ENCODE peak calls at places on chromosomes 12 and 14, in nine cellular contexts. One of them, this sample, is unnamed.

GRCh38 chr14:61607570-61608244 is 87.6 kb upstream of the HIF1A start:
- DNase-seq in RWPE1: no peak
- DNase-seq in H9: peak; percentile 47
- DNase-seq in psoas muscle: no peak
- DNase-seq in dorsolateral prefrontal cortex: no peak
- DNase-seq in fibroblast of lung: no peak
- DNase-seq in CD8-positive, alpha-beta T cell: peak; percentile 30
- DNase-seq in spleen: no peak
- DNase-seq in CD8-positive, alpha-beta memory T cell: peak; percentile 17
- DNase-seq in this sample: no peak

GRCh38 chr14:64726585-64726890 is 22.3 kb downstream of the PLEKHG3 start:
- DNase-seq in RWPE1: peak; percentile 95
- DNase-seq in psoas muscle: no peak
- DNase-seq in CD8-positive, alpha-beta T cell: no peak
- DNase-seq in dorsolateral prefrontal cortex: no peak
- DNase-seq in fibroblast of lung: peak; percentile 77
- DNase-seq in H9: peak; percentile 81
- DNase-seq in CD8-positive, alpha-beta memory T cell: no peak
- DNase-seq in spleen: peak; percentile 49
- DNase-seq in this sample: peak; percentile 89

GRCh38 chr12:90085491-90086274 is 377.0 kb upstream of the ATP2B1 start:
- DNase-seq in CD8-positive, alpha-beta T cell: no peak
- DNase-seq in dorsolateral prefrontal cortex: no peak
- DNase-seq in psoas muscle: no peak
- DNase-seq in RWPE1: no peak
- DNase-seq in fibroblast of lung: peak; percentile 47
- DNase-seq in H9: no peak
- DNase-seq in CD8-positive, alpha-beta memory T cell: no peak
- DNase-seq in spleen: no peak
- DNase-seq in this sample: no peak

GRCh38 chr14:51562816-51563215 is 88.9 kb upstream of the FRMD6 start:
- DNase-seq in H9: no peak
- DNase-seq in spleen: no peak
- DNase-seq in CD8-positive, alpha-beta T cell: no peak
- DNase-seq in fibroblast of lung: peak; percentile 73
- DNase-seq in CD8-positive, alpha-beta memory T cell: no peak
- DNase-seq in dorsolateral prefrontal cortex: no peak
- DNase-seq in RWPE1: peak; percentile 41
- DNase-seq in psoas muscle: no peak
- DNase-seq in this sample: no peak

GRCh38 chr12:40735551-40736230 is 43.5 kb downstream of the CNTN1 start:
- DNase-seq in H9: no peak
- DNase-seq in psoas muscle: no peak
- DNase-seq in RWPE1: no peak
- DNase-seq in CD8-positive, alpha-beta T cell: no peak
- DNase-seq in dorsolateral prefrontal cortex: no peak
- DNase-seq in fibroblast of lung: no peak
- DNase-seq in CD8-positive, alpha-beta memory T cell: no peak
- DNase-seq in spleen: no peak
- DNase-seq in this sample: no peak

GRCh38 chr12:51020448-51021182 is 5.6 kb downstream of the SLC11A2 start:
- DNase-seq in H9: no peak
- DNase-seq in CD8-positive, alpha-beta memory T cell: no peak
- DNase-seq in CD8-positive, alpha-beta T cell: no peak
- DNase-seq in psoas muscle: no peak
- DNase-seq in spleen: no peak
- DNase-seq in RWPE1: no peak
- DNase-seq in dorsolateral prefrontal cortex: no peak
- DNase-seq in fibroblast of lung: no peak
- DNase-seq in this sample: no peak

GRCh38 chr12:104055686-104056388 is 5.8 kb upstream of the GLT8D2 start:
- DNase-seq in psoas muscle: peak; percentile 25
- DNase-seq in H9: no peak
- DNase-seq in fibroblast of lung: peak; percentile 59
- DNase-seq in CD8-positive, alpha-beta T cell: no peak
- DNase-seq in dorsolateral prefrontal cortex: no peak
- DNase-seq in RWPE1: no peak
- DNase-seq in spleen: no peak
- DNase-seq in CD8-positive, alpha-beta memory T cell: no peak
- DNase-seq in this sample: no peak

GRCh38 chr14:100192250-100192671 is 32.8 kb upstream of the DEGS2 start:
- DNase-seq in psoas muscle: peak; percentile 39
- DNase-seq in RWPE1: no peak
- DNase-seq in fibroblast of lung: no peak
- DNase-seq in CD8-positive, alpha-beta T cell: no peak
- DNase-seq in H9: no peak
- DNase-seq in spleen: peak; percentile 89
- DNase-seq in CD8-positive, alpha-beta memory T cell: no peak
- DNase-seq in dorsolateral prefrontal cortex: no peak
- DNase-seq in this sample: no peak

GRCh38 chr12:21637985-21638891 is 19.4 kb downstream of the LDHB start:
- DNase-seq in RWPE1: no peak
- DNase-seq in dorsolateral prefrontal cortex: no peak
- DNase-seq in fibroblast of lung: peak; percentile 29
- DNase-seq in CD8-positive, alpha-beta memory T cell: no peak
- DNase-seq in psoas muscle: no peak
- DNase-seq in CD8-positive, alpha-beta T cell: no peak
- DNase-seq in H9: no peak
- DNase-seq in spleen: no peak
- DNase-seq in this sample: no peak

GRCh38 chr14:99545574-99545973 is 58.4 kb downstream of the CCDC85C start:
- DNase-seq in fibroblast of lung: no peak
- DNase-seq in dorsolateral prefrontal cortex: no peak
- DNase-seq in CD8-positive, alpha-beta memory T cell: no peak
- DNase-seq in RWPE1: no peak
- DNase-seq in spleen: no peak
- DNase-seq in psoas muscle: no peak
- DNase-seq in H9: no peak
- DNase-seq in CD8-positive, alpha-beta T cell: no peak
- DNase-seq in this sample: no peak

GRCh38 chr14:100532916-100533630 is 54.1 kb downstream of the BEGAIN start:
- DNase-seq in H9: no peak
- DNase-seq in dorsolateral prefrontal cortex: peak; percentile 42
- DNase-seq in CD8-positive, alpha-beta T cell: no peak
- DNase-seq in fibroblast of lung: peak; percentile 90
- DNase-seq in RWPE1: no peak
- DNase-seq in spleen: peak; percentile 64
- DNase-seq in psoas muscle: peak; percentile 27
- DNase-seq in CD8-positive, alpha-beta memory T cell: no peak
- DNase-seq in this sample: no peak

GRCh38 chr12:109222062-109222461 is 87.0 kb downstream of the FOXN4 start:
- DNase-seq in spleen: peak; percentile 1
- DNase-seq in CD8-positive, alpha-beta memory T cell: no peak
- DNase-seq in dorsolateral prefrontal cortex: no peak
- DNase-seq in CD8-positive, alpha-beta T cell: no peak
- DNase-seq in psoas muscle: no peak
- DNase-seq in H9: no peak
- DNase-seq in fibroblast of lung: no peak
- DNase-seq in RWPE1: no peak
- DNase-seq in this sample: no peak

GRCh38 chr14:91159906-91160305 is 46.0 kb downstream of the DGLUCY start:
- DNase-seq in dorsolateral prefrontal cortex: no peak
- DNase-seq in CD8-positive, alpha-beta T cell: no peak
- DNase-seq in psoas muscle: no peak
- DNase-seq in H9: no peak
- DNase-seq in CD8-positive, alpha-beta memory T cell: no peak
- DNase-seq in spleen: no peak
- DNase-seq in fibroblast of lung: peak; percentile 58
- DNase-seq in RWPE1: no peak
- DNase-seq in this sample: no peak

GRCh38 chr14:40219032-40219431 is 786.8 kb upstream of the FBXO33 start:
- DNase-seq in psoas muscle: no peak
- DNase-seq in CD8-positive, alpha-beta T cell: no peak
- DNase-seq in spleen: no peak
- DNase-seq in fibroblast of lung: no peak
- DNase-seq in RWPE1: no peak
- DNase-seq in dorsolateral prefrontal cortex: no peak
- DNase-seq in H9: no peak
- DNase-seq in CD8-positive, alpha-beta memory T cell: no peak
- DNase-seq in this sample: no peak

GRCh38 chr12:92871121-92871520 is 58.0 kb downstream of the EEA1 start:
- DNase-seq in CD8-positive, alpha-beta T cell: no peak
- DNase-seq in CD8-positive, alpha-beta memory T cell: no peak
- DNase-seq in dorsolateral prefrontal cortex: no peak
- DNase-seq in psoas muscle: no peak
- DNase-seq in H9: no peak
- DNase-seq in RWPE1: no peak
- DNase-seq in spleen: no peak
- DNase-seq in fibroblast of lung: no peak
- DNase-seq in this sample: no peak

GRCh38 chr14:64721391-64721791 is 17.2 kb downstream of the PLEKHG3 start:
- DNase-seq in RWPE1: no peak
- DNase-seq in dorsolateral prefrontal cortex: no peak
- DNase-seq in H9: no peak
- DNase-seq in CD8-positive, alpha-beta T cell: no peak
- DNase-seq in CD8-positive, alpha-beta memory T cell: no peak
- DNase-seq in spleen: peak; percentile 55
- DNase-seq in fibroblast of lung: peak; percentile 92
- DNase-seq in psoas muscle: peak; percentile 53
- DNase-seq in this sample: no peak

GRCh38 chr14:25090716-25091454 is 40.9 kb upstream of the STXBP6 start:
- DNase-seq in H9: no peak
- DNase-seq in psoas muscle: no peak
- DNase-seq in RWPE1: peak; percentile 26
- DNase-seq in CD8-positive, alpha-beta memory T cell: no peak
- DNase-seq in fibroblast of lung: peak; percentile 86
- DNase-seq in CD8-positive, alpha-beta T cell: no peak
- DNase-seq in spleen: no peak
- DNase-seq in dorsolateral prefrontal cortex: no peak
- DNase-seq in this sample: peak; percentile 55

GRCh38 chr12:54879579-54879978 is 25.3 kb downstream of the MUCL1 start:
- DNase-seq in H9: no peak
- DNase-seq in CD8-positive, alpha-beta T cell: no peak
- DNase-seq in CD8-positive, alpha-beta memory T cell: no peak
- DNase-seq in dorsolateral prefrontal cortex: no peak
- DNase-seq in RWPE1: no peak
- DNase-seq in spleen: no peak
- DNase-seq in psoas muscle: no peak
- DNase-seq in fibroblast of lung: no peak
- DNase-seq in this sample: no peak

GRCh38 chr12:124304314-124304790 is 9.5 kb downstream of the RFLNA start:
- DNase-seq in RWPE1: no peak
- DNase-seq in psoas muscle: no peak
- DNase-seq in CD8-positive, alpha-beta T cell: no peak
- DNase-seq in CD8-positive, alpha-beta memory T cell: no peak
- DNase-seq in fibroblast of lung: no peak
- DNase-seq in dorsolateral prefrontal cortex: no peak
- DNase-seq in spleen: peak; percentile 64
- DNase-seq in H9: no peak
- DNase-seq in this sample: no peak
- H3K27ac ChIP-seq in RWPE1: no peak overlapping the region
- H3K27ac ChIP-seq in psoas muscle: no peak overlapping the region
- H3K27ac ChIP-seq in CD8-positive, alpha-beta T cell: no peak overlapping the region
- H3K27ac ChIP-seq in CD8-positive, alpha-beta memory T cell: no peak overlapping the region
- H3K27ac ChIP-seq in fibroblast of lung: no peak overlapping the region
- H3K27ac ChIP-seq in dorsolateral prefrontal cortex: no peak overlapping the region
- H3K27ac ChIP-seq in spleen: no peak overlapping the region
- H3K27ac ChIP-seq in H9: no peak overlapping the region
- H3K27ac ChIP-seq in this sample: no peak overlapping the region

DNA sequence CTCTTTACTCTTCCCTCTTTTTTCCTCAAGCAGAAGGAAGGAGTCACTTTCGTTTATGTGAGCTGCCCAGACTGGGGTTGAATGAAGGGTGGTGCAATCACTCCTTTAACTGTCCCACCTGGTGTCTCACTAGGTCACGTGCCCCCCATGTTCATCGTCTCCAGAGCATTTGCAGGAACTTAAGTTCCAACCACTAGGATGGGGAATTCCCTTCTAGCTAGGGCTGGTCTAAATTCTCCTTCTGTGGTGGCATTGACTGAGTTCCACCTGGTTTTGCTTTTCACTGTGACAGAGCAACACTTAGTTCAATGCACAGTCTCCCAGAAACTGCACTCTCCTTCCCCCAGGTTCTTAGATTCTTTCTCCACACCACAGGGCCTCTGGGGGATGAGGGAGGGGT is 9.5 kb downstream of the FANCM start:
- DNase-seq in H9: no peak
- DNase-seq in fibroblast of lung: no peak
- DNase-seq in psoas muscle: no peak
- DNase-seq in CD8-positive, alpha-beta T cell: no peak
- DNase-seq in spleen: no peak
- DNase-seq in dorsolateral prefrontal cortex: no peak
- DNase-seq in CD8-positive, alpha-beta memory T cell: no peak
- DNase-seq in RWPE1: no peak
- DNase-seq in this sample: no peak
- H3K27ac ChIP-seq in H9: no peak overlapping the region
- H3K27ac ChIP-seq in fibroblast of lung: no peak overlapping the region
- H3K27ac ChIP-seq in psoas muscle: no peak overlapping the region
- H3K27ac ChIP-seq in CD8-positive, alpha-beta T cell: no peak overlapping the region
- H3K27ac ChIP-seq in spleen: no peak overlapping the region
- H3K27ac ChIP-seq in dorsolateral prefrontal cortex: no peak overlapping the region
- H3K27ac ChIP-seq in CD8-positive, alpha-beta memory T cell: no peak overlapping the region
- H3K27ac ChIP-seq in RWPE1: no peak overlapping the region
- H3K27ac ChIP-seq in this sample: no peak overlapping the region

GRCh38 chr12:105109465-105110212 is 2.1 kb downstream of the WASHC4 start:
- DNase-seq in fibroblast of lung: peak; percentile 61
- DNase-seq in RWPE1: peak; percentile 26
- DNase-seq in CD8-positive, alpha-beta memory T cell: no peak
- DNase-seq in spleen: peak; percentile 79
- DNase-seq in CD8-positive, alpha-beta T cell: no peak
- DNase-seq in psoas muscle: no peak
- DNase-seq in H9: no peak
- DNase-seq in dorsolateral prefrontal cortex: no peak
- DNase-seq in this sample: no peak

GRCh38 chr12:105107497-105108371 is at the start of gene WASHC4:
- DNase-seq in fibroblast of lung: peak; percentile 87
- DNase-seq in H9: peak; percentile 96
- DNase-seq in CD8-positive, alpha-beta memory T cell: peak; percentile 91
- DNase-seq in spleen: peak; percentile 100
- DNase-seq in CD8-positive, alpha-beta T cell: peak; percentile 92
- DNase-seq in dorsolateral prefrontal cortex: peak; percentile 96
- DNase-seq in psoas muscle: peak; percentile 96
- DNase-seq in RWPE1: peak; percentile 96
- DNase-seq in this sample: peak; percentile 51

GRCh38 chr12:105107176-105107496 is 395 bp upstream of the WASHC4 start:
- DNase-seq in psoas muscle: no peak
- DNase-seq in spleen: no peak
- DNase-seq in RWPE1: no peak
- DNase-seq in fibroblast of lung: peak; percentile 58
- DNase-seq in CD8-positive, alpha-beta T cell: no peak
- DNase-seq in H9: no peak
- DNase-seq in dorsolateral prefrontal cortex: peak; percentile 47
- DNase-seq in CD8-positive, alpha-beta memory T cell: no peak
- DNase-seq in this sample: no peak

GRCh38 chr12:105113094-105113493 is 5.6 kb downstream of the WASHC4 start:
- DNase-seq in spleen: no peak
- DNase-seq in CD8-positive, alpha-beta memory T cell: no peak
- DNase-seq in dorsolateral prefrontal cortex: no peak
- DNase-seq in psoas muscle: no peak
- DNase-seq in CD8-positive, alpha-beta T cell: no peak
- DNase-seq in RWPE1: no peak
- DNase-seq in H9: no peak
- DNase-seq in fibroblast of lung: no peak
- DNase-seq in this sample: no peak

GRCh38 chr12:105110851-105111250 is 3.3 kb downstream of the WASHC4 start:
- DNase-seq in CD8-positive, alpha-beta memory T cell: no peak
- DNase-seq in fibroblast of lung: no peak
- DNase-seq in psoas muscle: no peak
- DNase-seq in RWPE1: no peak
- DNase-seq in spleen: no peak
- DNase-seq in H9: no peak
- DNase-seq in CD8-positive, alpha-beta T cell: no peak
- DNase-seq in dorsolateral prefrontal cortex: no peak
- DNase-seq in this sample: no peak
- H3K27ac ChIP-seq in CD8-positive, alpha-beta memory T cell: no peak overlapping the region
- H3K27ac ChIP-seq in fibroblast of lung: no peak overlapping the region
- H3K27ac ChIP-seq in psoas muscle: no peak overlapping the region
- H3K27ac ChIP-seq in RWPE1: no peak overlapping the region
- H3K27ac ChIP-seq in spleen: no peak overlapping the region
- H3K27ac ChIP-seq in H9: no peak overlapping the region
- H3K27ac ChIP-seq in CD8-positive, alpha-beta T cell: no peak overlapping the region
- H3K27ac ChIP-seq in dorsolateral prefrontal cortex: no peak overlapping the region
- H3K27ac ChIP-seq in this sample: no peak overlapping the region

GRCh38 chr12:106305376-106305775 is 2.8 kb downstream of the TCP11L2 start:
- DNase-seq in CD8-positive, alpha-beta memory T cell: no peak
- DNase-seq in spleen: no peak
- DNase-seq in CD8-positive, alpha-beta T cell: no peak
- DNase-seq in psoas muscle: no peak
- DNase-seq in RWPE1: no peak
- DNase-seq in dorsolateral prefrontal cortex: no peak
- DNase-seq in H9: no peak
- DNase-seq in fibroblast of lung: peak; percentile 15
- DNase-seq in this sample: no peak
- H3K27ac ChIP-seq in CD8-positive, alpha-beta memory T cell: no peak overlapping the region
- H3K27ac ChIP-seq in spleen: no peak overlapping the region
- H3K27ac ChIP-seq in CD8-positive, alpha-beta T cell: no peak overlapping the region
- H3K27ac ChIP-seq in psoas muscle: peak overlapping the region; percentile 97
- H3K27ac ChIP-seq in RWPE1: no peak overlapping the region
- H3K27ac ChIP-seq in dorsolateral prefrontal cortex: peak overlapping the region; percentile 92
- H3K27ac ChIP-seq in H9: no peak overlapping the region
- H3K27ac ChIP-seq in fibroblast of lung: no peak overlapping the region
- H3K27ac ChIP-seq in this sample: no peak overlapping the region